ENCODE peak calls at places on chromosome 3, in four cellular contexts. K is left cardiac atrium, U is left colon, J is sciatic nerve. Q is an unnamed sample.

GRCh38 chr3:50620846-50621245 is 3.9 kb downstream of the MAPKAPK3 start:
- DNase-seq in U (no peak), J (no peak), K (no peak), Q (no peak)

GRCh38 chr3:58627580-58627894 is 39.0 kb downstream of the FAM3D start:
- DNase-seq in J (no peak), K (peak), U (no peak), Q (peak)

GRCh38 chr3:5564278-5564666 is 376.8 kb downstream of the EDEM1 start:
- DNase-seq in J (no peak), K (no peak), U (no peak), Q (no peak)

GRCh38 chr3:36700537-36701248 is 63.7 kb downstream of the DCLK3 start:
- DNase-seq in J (peak), K (peak), U (peak), Q (peak)

GRCh38 chr3:44068753-44069152 is 172.9 kb upstream of the TOPAZ1 start:
- DNase-seq in U (no peak), K (no peak), J (no peak), Q (no peak)

GRCh38 chr3:49294343-49294742 is 17.3 kb upstream of the C3orf62 start:
- DNase-seq in U (no peak), K (no peak), J (no peak), Q (no peak)

GRCh38 chr3:197381371-197381770 is 83.0 kb upstream of the DLG1 start:
- DNase-seq in K (no peak), U (no peak), J (no peak), Q (no peak)

GRCh38 chr3:107235923-107236315 is 141.3 kb upstream of the CCDC54 start:
- DNase-seq in U (no peak), K (no peak), J (no peak), Q (peak)

GRCh38 chr3:38170722-38171121 is 5.4 kb downstream of the OXSR1 start:
- DNase-seq in K (no peak), U (no peak), J (no peak), Q (no peak)

GRCh38 chr3:109553573-109554371 is 216.4 kb upstream of the DPPA4 start:
- DNase-seq in K (no peak), J (no peak), U (no peak), Q (no peak)

GRCh38 chr3:113747719-113748046 is 848 bp downstream of the ATP6V1A start:
- DNase-seq in J (no peak), U (no peak), K (no peak), Q (no peak)

GRCh38 chr3:55585856-55586255 is 98.8 kb upstream of the WNT5A start:
- DNase-seq in J (no peak), K (no peak), U (no peak), Q (no peak)

GRCh38 chr3:30510596-30510995 is 95.8 kb upstream of the TGFBR2 start:
- DNase-seq in J (no peak), U (no peak), K (no peak), Q (no peak)

GRCh38 chr3:158103956-158104338 is 2.3 kb downstream of the SHOX2 start:
- DNase-seq in J (peak), U (peak), K (peak), Q (no peak)

GRCh38 chr3:99128740-99129505 is 227.4 kb upstream of the DCBLD2 start:
- DNase-seq in J (no peak), U (no peak), K (no peak), Q (no peak)

GRCh38 chr3:121976727-121977126 is 45.3 kb downstream of the ILDR1 start:
- DNase-seq in U (no peak), J (no peak), K (no peak), Q (no peak)

GRCh38 chr3:60772584-60772983 is 478.7 kb downstream of the FHIT start:
- DNase-seq in J (no peak), K (no peak), U (no peak), Q (no peak)

GRCh38 chr3:63597019-63597418 is 55.5 kb upstream of the SNTN start:
- DNase-seq in U (no peak), J (no peak), K (no peak), Q (no peak)

GRCh38 chr3:73784647-73785420 is 160.1 kb upstream of the PDZRN3 start:
- DNase-seq in U (no peak), J (no peak), K (no peak), Q (no peak)

GRCh38 chr3:99900248-99900647 is 82.6 kb downstream of the CMSS1 start:
- DNase-seq in J (no peak), U (no peak), K (no peak), Q (no peak)

GRCh38 chr3:172211123-172211522 is 171.7 kb downstream of the FNDC3B start:
- DNase-seq in U (no peak), K (no peak), J (no peak), Q (no peak)

GRCh38 chr3:128378631-128379347 is 87.9 kb downstream of the DNAJB8 start:
- DNase-seq in U (no peak), J (no peak), K (peak), Q (peak)

GRCh38 chr3:169966951-169967915 is 626 bp downstream of the SEC62 start:
- DNase-seq in K (peak), U (no peak), J (peak), Q (peak)

GRCh38 chr3:127078626-127079025 is 95.7 kb downstream of the PLXNA1 start:
- DNase-seq in K (no peak), J (peak), U (no peak), Q (no peak)

GRCh38 chr3:55556622-55557531 is 69.8 kb upstream of the WNT5A start:
- DNase-seq in J (no peak), U (no peak), K (no peak), Q (no peak)

GRCh38 chr3:182768413-182768812 is 24.9 kb upstream of the ATP11B start:
- DNase-seq in U (no peak), K (no peak), J (no peak), Q (no peak)

GRCh38 chr3:161171113-161171512 is 50.0 kb upstream of the NMD3 start:
- DNase-seq in J (peak), U (peak), K (peak), Q (no peak)

GRCh38 chr3:196569003-196569516 is 600 bp downstream of the FBXO45 start:
- DNase-seq in K (peak), J (no peak), U (peak), Q (peak)

GRCh38 chr3:98513136-98513535 is 9.6 kb downstream of the CLDND1 start:
- DNase-seq in U (no peak), J (no peak), K (peak), Q (no peak)

Q was measured in prostate gland.